ENCODE peak calls at places on chromosomes 7 and 10, in ten cellular contexts. E is CD4-positive, CD25-positive, alpha-beta regulatory T cell; M is body of pancreas; W is T-helper 17 cell; O is HT1080; A is H9; Y is NCI-H146; Z is HFFc6; N is stimulated activated CD8-positive, alpha-beta memory T cell treated with anti-CD3 and anti-CD28 coated beads, Interleukin-4, amount 100 ng/mL, for 1 hour; B is pons. V is an unnamed sample.

GRCh38 chr7:34675749-34676374 is 17.8 kb downstream of the NPSR1 start:
- DNase-seq in B (peak; percentile 36), Z (no peak), O (peak; percentile 21), W (no peak), A (peak; percentile 49), Y (peak; percentile 1), M (peak; percentile 10), E (peak; percentile 30), N (no peak), V (peak; percentile 66)

GRCh38 chr10:110701618-110701971 is 57.5 kb downstream of the RBM20 start:
- DNase-seq in N (no peak), O (no peak), E (no peak), Y (no peak), A (no peak), M (no peak), Z (no peak), W (no peak), B (no peak), V (no peak)

GRCh38 chr10:75197066-75197465 is 13.5 kb upstream of the VDAC2 start:
- DNase-seq in A (no peak), Y (no peak), M (no peak), B (no peak), O (no peak), Z (no peak), W (no peak), N (no peak), E (no peak), V (no peak)

GRCh38 chr7:120867932-120868331 is 10.0 kb upstream of the TSPAN12 start:
- DNase-seq in Z (peak; percentile 36), B (no peak), N (no peak), Y (no peak), E (no peak), A (no peak), O (no peak), M (no peak), W (no peak), V (no peak)

GRCh38 chr10:97102441-97102840 is 83.3 kb downstream of the SLIT1 start:
- DNase-seq in O (no peak), W (no peak), N (no peak), Y (no peak), M (no peak), E (no peak), B (no peak), Z (no peak), A (no peak), V (no peak)

GRCh38 chr7:28411876-28412662 is at the start of gene CREB5:
- DNase-seq in Z (no peak), B (peak; percentile 91), E (no peak), M (no peak), O (no peak), W (no peak), A (peak; percentile 35), N (no peak), Y (no peak), V (no peak)

GRCh38 chr7:95238252-95238938 is 85.9 kb downstream of the PON1 start:
- DNase-seq in E (no peak), A (no peak), O (no peak), N (no peak), Z (no peak), B (no peak), M (no peak), Y (no peak), W (no peak), V (no peak)

GRCh38 chr10:111113238-111113960 is 36.6 kb downstream of the ADRA2A start:
- DNase-seq in E (no peak), B (no peak), N (no peak), W (no peak), Z (no peak), A (no peak), M (no peak), Y (no peak), O (no peak), V (no peak)

GRCh38 chr10:78038105-78038504 is 4.4 kb downstream of the RPS24 start:
- DNase-seq in A (no peak), Y (no peak), E (no peak), N (no peak), O (no peak), W (no peak), M (no peak), Z (no peak), B (no peak), V (no peak)

GRCh38 chr7:134334408-134334807 is 17.7 kb upstream of the SLC35B4 start:
- DNase-seq in A (no peak), M (no peak), Y (no peak), Z (no peak), E (no peak), O (no peak), W (no peak), B (no peak), N (no peak), V (no peak)

GRCh38 chr7:157611341-157611740 is 274.5 kb downstream of the DNAJB6 start:
- DNase-seq in B (no peak), O (no peak), Y (no peak), E (no peak), N (no peak), Z (no peak), W (no peak), M (no peak), A (no peak), V (no peak)

GRCh38 chr7:105877736-105878135 is 1.3 kb upstream of the ATXN7L1 start:
- DNase-seq in E (no peak), Y (no peak), W (no peak), Z (no peak), N (no peak), O (no peak), M (no peak), B (peak; percentile 20), A (no peak), V (no peak)

GRCh38 chr10:10911471-10911921 is 106.2 kb upstream of the CELF2 start:
- DNase-seq in E (no peak), W (no peak), B (peak; percentile 23), M (peak; percentile 42), Z (peak; percentile 78), Y (no peak), N (no peak), A (peak; percentile 59), O (peak; percentile 65), V (peak; percentile 22)

GRCh38 chr7:74379938-74380337 is 73.8 kb upstream of the GTF2IRD1 start:
- DNase-seq in N (no peak), B (peak; percentile 95), Y (no peak), A (no peak), O (no peak), E (no peak), Z (no peak), W (no peak), M (peak; percentile 92), V (no peak)

GRCh38 chr10:88754272-88754671 is 5.5 kb upstream of the LIPN start:
- DNase-seq in M (no peak), O (no peak), A (no peak), Y (no peak), Z (peak; percentile 60), E (no peak), W (no peak), B (no peak), N (no peak), V (no peak)

GRCh38 chr7:45239486-45239885 is 81.9 kb downstream of the RAMP3 start:
- DNase-seq in N (no peak), O (peak; percentile 60), Z (peak; percentile 86), E (no peak), Y (no peak), A (no peak), W (no peak), M (no peak), B (no peak), V (no peak)

GRCh38 chr10:34113504-34114225 is 701.4 kb downstream of the PARD3 start:
- DNase-seq in A (peak; percentile 77), M (no peak), B (no peak), W (no peak), E (no peak), N (no peak), O (no peak), Y (no peak), Z (no peak), V (no peak)

GRCh38 chr7:79982151-79982770 is 152.4 kb upstream of the GNAI1 start:
- DNase-seq in M (no peak), W (no peak), E (no peak), O (peak; percentile 44), A (no peak), N (no peak), Y (no peak), Z (peak; percentile 66), B (no peak), V (no peak)

GRCh38 chr7:119028736-119029135 is 804.2 kb downstream of the ANKRD7 start:
- DNase-seq in B (no peak), M (no peak), E (no peak), O (no peak), W (no peak), Z (no peak), A (no peak), Y (no peak), N (no peak), V (no peak)

GRCh38 chr7:100493476-100494264 is 9.9 kb downstream of the NYAP1 start:
- DNase-seq in B (peak; percentile 43), Z (no peak), N (no peak), Y (peak; percentile 18), W (peak; percentile 41), A (no peak), E (peak; percentile 76), O (no peak), M (peak; percentile 53), V (peak; percentile 34)